ENCODE peak calls at places on chromosomes 7 and 10, in seven cellular contexts. R is GM18507; J is stimulated activated CD8-positive, alpha-beta memory T cell treated with anti-CD3 and anti-CD28 coated beads, Interleukin-7, amount 100 ng/mL, for 24 hours; G is SK-N-MC; T is substantia nigra; S is tibial artery; Z is GM23248. F is an unnamed sample.

GRCh38 chr7:6186578-6186977 is 85.8 kb downstream of the CYTH3 start:
- DNase-seq in R (no peak), J (no peak), G (no peak), T (no peak), S (no peak), Z (no peak), F (no peak)

GRCh38 chr7:157021893-157022680 is 11.6 kb upstream of the MNX1 start:
- DNase-seq in R (no peak), J (no peak), G (no peak), T (no peak), S (no peak), Z (no peak), F (no peak)

GRCh38 chr7:87218941-87219544 is 489 bp downstream of the TMEM243 start:
- DNase-seq in R (peak), J (no peak), G (no peak), T (peak), S (peak), Z (peak), F (peak)

GRCh38 chr7:136078630-136079029 is 101.5 kb upstream of the MTPN start:
- DNase-seq in R (no peak), J (no peak), G (no peak), T (no peak), S (no peak), Z (no peak), F (no peak)

GRCh38 chr7:120731276-120731675 is 126.7 kb downstream of the TSPAN12 start:
- DNase-seq in R (no peak), J (no peak), G (no peak), T (no peak), S (no peak), Z (no peak), F (no peak)

GRCh38 chr7:18354108-18354507 is 141.4 kb upstream of the HDAC9 start:
- DNase-seq in R (no peak), J (no peak), G (no peak), T (no peak), S (no peak), Z (no peak), F (no peak)

GRCh38 chr10:121668336-121669009 is 70.2 kb upstream of the FGFR2 start:
- DNase-seq in R (no peak), J (no peak), G (no peak), T (peak), S (peak), Z (no peak), F (no peak)

GRCh38 chr10:73768881-73769280 is 13.0 kb upstream of the CHCHD1 start:
- DNase-seq in R (no peak), J (no peak), G (no peak), T (no peak), S (peak), Z (no peak), F (no peak)

GRCh38 chr7:107118109-107118900 is 50.5 kb upstream of the HBP1 start:
- DNase-seq in R (no peak), J (no peak), G (no peak), T (no peak), S (no peak), Z (peak), F (peak)

GRCh38 chr7:97973206-97973658 is 16.8 kb downstream of the OCM2 start:
- DNase-seq in R (no peak), J (no peak), G (no peak), T (no peak), S (no peak), Z (no peak), F (no peak)

GRCh38 chr10:115566867-115567266 is 473.7 kb downstream of the ATRNL1 start:
- DNase-seq in R (no peak), J (no peak), G (no peak), T (no peak), S (no peak), Z (no peak), F (no peak)

GRCh38 chr7:137539111-137539715 is 195.7 kb upstream of the PTN start:
- DNase-seq in R (no peak), J (no peak), G (no peak), T (no peak), S (no peak), Z (peak), F (peak)

GRCh38 chr10:20737107-20737506 is 160.0 kb downstream of the NEBL start:
- DNase-seq in R (no peak), J (no peak), G (no peak), T (no peak), S (no peak), Z (no peak), F (no peak)

GRCh38 chr10:76632158-76633051 is 1005.2 kb downstream of the KCNMA1 start:
- DNase-seq in R (no peak), J (no peak), G (no peak), T (no peak), S (no peak), Z (peak), F (peak)

GRCh38 chr7:158048569-158048968 is 539.1 kb downstream of the PTPRN2 start:
- DNase-seq in R (no peak), J (no peak), G (no peak), T (no peak), S (no peak), Z (no peak), F (no peak)

GRCh38 chr7:144786522-144786921 is 49.3 kb downstream of the TPK1 start:
- DNase-seq in R (no peak), J (no peak), G (no peak), T (no peak), S (no peak), Z (no peak), F (no peak)

GRCh38 chr7:8131694-8132605 is 130.0 kb downstream of the ICA1 start:
- DNase-seq in R (no peak), J (no peak), G (no peak), T (no peak), S (no peak), Z (no peak), F (no peak)

GRCh38 chr7:158821173-158822021 is 7.9 kb downstream of the ESYT2 start:
- DNase-seq in R (no peak), J (no peak), G (no peak), T (no peak), S (no peak), Z (peak), F (peak)

GRCh38 chr7:88111136-88111748 is 108.6 kb downstream of the SRI start:
- DNase-seq in R (peak), J (no peak), G (no peak), T (no peak), S (no peak), Z (peak), F (peak)

GRCh38 chr10:122461729-122462532 is 578 bp downstream of the HTRA1 start:
- DNase-seq in R (no peak), J (no peak), G (no peak), T (no peak), S (peak), Z (peak), F (no peak)

GRCh38 chr7:91182819-91183405 is 81.3 kb upstream of the FZD1 start:
- DNase-seq in R (no peak), J (no peak), G (no peak), T (no peak), S (no peak), Z (peak), F (peak)

GRCh38 chr7:135341049-135341448 is 107.4 kb downstream of the STRA8 start:
- DNase-seq in R (no peak), J (no peak), G (no peak), T (no peak), S (no peak), Z (no peak), F (no peak)

GRCh38 chr7:44163591-44163990 is 22.5 kb upstream of the MYL7 start:
- DNase-seq in R (no peak), J (no peak), G (no peak), T (no peak), S (no peak), Z (peak), F (peak)

GRCh38 chr7:35727571-35727970 is 32.6 kb upstream of the HERPUD2 start:
- DNase-seq in R (no peak), J (no peak), G (no peak), T (no peak), S (no peak), Z (peak), F (no peak)

GRCh38 chr10:12638103-12638502 is 288.8 kb downstream of the CAMK1D start:
- DNase-seq in R (no peak), J (no peak), G (no peak), T (no peak), S (no peak), Z (peak), F (peak)

GRCh38 chr7:139889186-139889871 is 60.3 kb downstream of the TBXAS1 start:
- DNase-seq in R (no peak), J (no peak), G (no peak), T (no peak), S (no peak), Z (peak), F (peak)

GRCh38 chr7:47461161-47461560 is 120.8 kb downstream of the TNS3 start:
- DNase-seq in R (no peak), J (no peak), G (no peak), T (no peak), S (peak), Z (peak), F (peak)

GRCh38 chr10:44969854-44970253 is 8.8 kb downstream of the DEPP1 start:
- DNase-seq in R (no peak), J (no peak), G (no peak), T (peak), S (no peak), Z (no peak), F (no peak)

GRCh38 chr7:135817576-135817975 is 69.0 kb upstream of the FAM180A start:
- DNase-seq in R (no peak), J (no peak), G (no peak), T (no peak), S (no peak), Z (no peak), F (no peak)

GRCh38 chr7:81447351-81447952 is 322.4 kb downstream of the HGF start:
- DNase-seq in R (no peak), J (no peak), G (peak), T (no peak), S (no peak), Z (peak), F (peak)

GRCh38 chr7:23960361-23960760 is 250.3 kb downstream of the STK31 start:
- DNase-seq in R (no peak), J (no peak), G (no peak), T (no peak), S (no peak), Z (no peak), F (no peak)

GRCh38 chr7:92517626-92518025 is 10.7 kb downstream of the PEX1 start:
- DNase-seq in R (no peak), J (no peak), G (no peak), T (no peak), S (no peak), Z (peak), F (peak)

GRCh38 chr7:2943851-2944601 is 99.6 kb downstream of the CARD11 start:
- DNase-seq in R (no peak), J (no peak), G (no peak), T (no peak), S (peak), Z (no peak), F (no peak)

GRCh38 chr7:29968683-29969457 is 20.7 kb downstream of the SCRN1 start:
- DNase-seq in R (no peak), J (no peak), G (no peak), T (no peak), S (no peak), Z (no peak), F (peak)

GRCh38 chr10:94607111-94607510 is 61.5 kb downstream of the HELLS start:
- DNase-seq in R (no peak), J (no peak), G (no peak), T (no peak), S (no peak), Z (no peak), F (no peak)

GRCh38 chr10:51314079-51314835 is 240.0 kb downstream of the PRKG1 start:
- DNase-seq in R (no peak), J (no peak), G (no peak), T (no peak), S (no peak), Z (no peak), F (no peak)

F was measured in EL.